ENCODE peak calls at places on chromosomes 1 and 21, in five cellular contexts. D is activated CD4-positive, CD25-positive, alpha-beta regulatory T cell; M is iris pigment epithelial cell; T is AG10803; L is amniotic stem cell. N is an unnamed sample.
A peak's percentile ranks its signal among the peaks of the same experiment; 100 is the strongest.

GRCh38 chr1:173453982-173454381 is 23.2 kb upstream of the PRDX6 start:
- DNase-seq in L (no peak), D (no peak), M (peak; percentile 74), T (peak; percentile 30), N (no peak)

GRCh38 chr1:44313265-44313918 is 41.7 kb downstream of the ERI3 start:
- DNase-seq in M (no peak), T (no peak), L (no peak), D (no peak), N (no peak)

GRCh38 chr1:94326329-94326728 is 88.9 kb upstream of the ARHGAP29 start:
- DNase-seq in T (no peak), M (peak; percentile 49), L (no peak), D (no peak), N (no peak)

GRCh38 chr1:193210991-193211390 is 24.6 kb upstream of the B3GALT2 start:
- DNase-seq in M (no peak), T (no peak), L (no peak), D (no peak), N (no peak)

GRCh38 chr1:245091818-245092637 is 62.8 kb upstream of the KIF26B start:
- DNase-seq in M (peak; percentile 99), L (peak; percentile 86), D (no peak), T (peak; percentile 95), N (no peak)

GRCh38 chr1:155063550-155064108 is at the start of gene EFNA4:
- DNase-seq in D (peak; percentile 69), M (peak; percentile 87), L (peak; percentile 65), T (peak; percentile 64), N (peak; percentile 65)

GRCh38 chr21:45998871-45999580 is 17.5 kb downstream of the COL6A1 start:
- DNase-seq in M (no peak), D (no peak), L (no peak), T (no peak), N (no peak)

GRCh38 chr1:81254068-81254467 is 546.7 kb upstream of the ADGRL2 start:
- DNase-seq in T (no peak), L (no peak), D (no peak), M (no peak), N (no peak)

GRCh38 chr1:151502035-151502728 is 9.0 kb upstream of the CGN start:
- DNase-seq in M (no peak), L (no peak), D (no peak), T (no peak), N (no peak)

GRCh38 chr1:17027403-17027802 is 15.7 kb upstream of the ATP13A2 start:
- DNase-seq in L (no peak), D (no peak), T (peak; percentile 91), M (no peak), N (no peak)

GRCh38 chr1:167645161-167645560 is 15.1 kb downstream of the RCSD1 start:
- DNase-seq in T (no peak), D (no peak), M (no peak), L (no peak), N (no peak)

GRCh38 chr1:230778916-230779590 is 31.9 kb downstream of the CAPN9 start:
- DNase-seq in D (no peak), T (no peak), L (no peak), M (peak; percentile 67), N (no peak)

GRCh38 chr21:35128526-35128925 is 79.4 kb upstream of the RUNX1 start:
- DNase-seq in D (no peak), T (peak; percentile 13), L (no peak), M (no peak), N (no peak)

GRCh38 chr1:89523597-89524368 is 846 bp upstream of the LRRC8B start:
- DNase-seq in L (no peak), M (peak; percentile 39), T (no peak), D (peak; percentile 28), N (no peak)

GRCh38 chr1:180912211-180912800 is 391 bp upstream of the KIAA1614 start:
- DNase-seq in M (peak; percentile 43), L (no peak), D (no peak), T (peak; percentile 46), N (no peak)

GRCh38 chr1:112866151-112866550 is 89.8 kb downstream of the SLC16A1 start:
- DNase-seq in D (no peak), L (no peak), M (peak; percentile 94), T (peak; percentile 52), N (no peak)

GRCh38 chr1:26200413-26200812 is 10.0 kb downstream of the CATSPER4 start:
- DNase-seq in L (no peak), M (no peak), T (no peak), D (no peak), N (no peak)

GRCh38 chr1:211893260-211893659 is 62.7 kb upstream of the LPGAT1 start:
- DNase-seq in L (no peak), D (no peak), M (no peak), T (no peak), N (no peak)

GRCh38 chr1:177979272-177979671 is 9.4 kb upstream of the SEC16B start:
- DNase-seq in M (no peak), L (no peak), D (no peak), T (no peak), N (no peak)

GRCh38 chr1:115648717-115649691 is 7.2 kb downstream of the VANGL1 start:
- DNase-seq in D (no peak), T (no peak), M (peak; percentile 39), L (no peak), N (no peak)

GRCh38 chr1:27099154-27099903 is 55.6 kb downstream of the SLC9A1 start:
- DNase-seq in L (peak; percentile 75), M (peak; percentile 54), D (no peak), T (peak; percentile 80), N (no peak)

GRCh38 chr1:17976843-17977242 is 130.8 kb upstream of the IGSF21 start:
- DNase-seq in M (peak; percentile 7), L (no peak), D (no peak), T (no peak), N (no peak)

GRCh38 chr1:91582431-91582921 is 81.8 kb downstream of the CDC7 start:
- DNase-seq in T (peak; percentile 95), L (peak; percentile 80), M (peak; percentile 92), D (no peak), N (no peak)

GRCh38 chr1:231613419-231614349 is 12.9 kb upstream of the DISC1 start:
- DNase-seq in T (no peak), L (no peak), M (no peak), D (no peak), N (no peak)

GRCh38 chr1:1764876-1765478 is 13.3 kb downstream of the NADK start:
- DNase-seq in D (no peak), M (no peak), L (no peak), T (no peak), N (no peak)

GRCh38 chr1:66033781-66034180 is 241.1 kb downstream of the PDE4B start:
- DNase-seq in M (no peak), D (no peak), T (no peak), L (no peak), N (no peak)

GRCh38 chr1:202998836-202999750 is 8.1 kb upstream of the TMEM183A start:
- DNase-seq in T (peak; percentile 45), L (no peak), D (peak; percentile 31), M (peak; percentile 51), N (peak; percentile 32)

GRCh38 chr1:108753363-108753762 is 6.9 kb downstream of the STXBP3 start:
- DNase-seq in D (no peak), T (no peak), L (no peak), M (no peak), N (no peak)

GRCh38 chr1:216688127-216688657 is 35.0 kb downstream of the ESRRG start:
- DNase-seq in T (no peak), M (no peak), L (no peak), D (no peak), N (no peak)

GRCh38 chr1:112579801-112580510 is 39.0 kb downstream of the ST7L start:
- DNase-seq in D (no peak), L (no peak), T (peak; percentile 63), M (no peak), N (no peak)

GRCh38 chr1:202320081-202320405 is 21.7 kb downstream of the UBE2T start:
- DNase-seq in T (no peak), L (no peak), M (no peak), D (no peak), N (no peak)

GRCh38 chr1:186749820-186750219 is 69.6 kb upstream of the PTGS2 start:
- DNase-seq in L (no peak), M (no peak), D (no peak), T (no peak), N (no peak)

GRCh38 chr1:199307865-199308264 is 669.0 kb downstream of the PTPRC start:
- DNase-seq in M (no peak), L (no peak), T (no peak), D (no peak), N (no peak)

GRCh38 chr1:29279896-29280779 is 43.8 kb downstream of the PTPRU start:
- DNase-seq in D (no peak), L (no peak), M (peak; percentile 23), T (peak; percentile 15), N (no peak)

GRCh38 chr1:47771766-47772165 is 225.4 kb downstream of the TRABD2B start:
- DNase-seq in L (no peak), D (no peak), T (no peak), M (no peak), N (no peak)

GRCh38 chr1:119286587-119287181 is 81.9 kb upstream of the HAO2 start:
- DNase-seq in T (peak; percentile 44), D (no peak), M (peak; percentile 49), L (no peak), N (no peak)

GRCh38 chr1:78157162-78157561 is 111.4 kb downstream of the GIPC2 start:
- DNase-seq in T (peak; percentile 91), D (no peak), L (peak; percentile 4), M (peak; percentile 86), N (no peak)

N was measured in activated naive CD8-positive, alpha-beta T cell treated with anti-CD3 and anti-CD28 coated beads, Interleukin-2, amount 50 U/mL, for 16 hours.